ENCODE peak calls at places on chromosomes 13 and 19, in six cellular contexts. L is mammary epithelial cell, X is thoracic aorta, N is IMR-90, Z is left lung, F is adrenal gland. Y is an unnamed sample.

GRCh38 chr13:100508391-100508790 is 80.2 kb downstream of the GGACT start:
- DNase-seq in N (no peak), X (no peak), F (no peak), L (no peak), Z (no peak), Y (no peak)

GRCh38 chr13:110123041-110123809 is 183.7 kb downstream of the COL4A1 start:
- DNase-seq in F (no peak), L (peak; percentile 67), Z (no peak), X (no peak), N (no peak), Y (no peak)

GRCh38 chr13:32791545-32792172 is 205.4 kb downstream of the PDS5B start:
- DNase-seq in Z (no peak), F (no peak), X (no peak), N (peak; percentile 35), L (no peak), Y (no peak)

GRCh38 chr19:17883627-17884413 is 12.1 kb downstream of the SLC5A5 start:
- DNase-seq in N (no peak), F (no peak), L (no peak), Z (no peak), X (no peak), Y (no peak)

GRCh38 chr13:104327217-104327616 is 1261.0 kb upstream of the SLC10A2 start:
- DNase-seq in Z (no peak), F (no peak), N (no peak), X (no peak), L (peak; percentile 15), Y (no peak)

GRCh38 chr13:27283906-27284523 is 13.4 kb downstream of the RASL11A start:
- DNase-seq in X (no peak), Z (no peak), N (no peak), L (no peak), F (peak; percentile 44), Y (no peak)

GRCh38 chr19:19554074-19555023 is 16.3 kb downstream of the CILP2 start:
- DNase-seq in X (no peak), F (no peak), Z (peak; percentile 93), N (peak; percentile 21), L (no peak), Y (no peak)

GRCh38 chr13:51849145-51850101 is 4.4 kb upstream of the TMEM272 start:
- DNase-seq in X (no peak), L (no peak), F (no peak), Z (no peak), N (peak; percentile 30), Y (no peak)

GRCh38 chr19:30799854-30800755 is 427.9 kb downstream of the ZNF536 start:
- DNase-seq in X (no peak), F (peak; percentile 45), L (no peak), N (no peak), Z (no peak), Y (no peak)

GRCh38 chr19:33724723-33725060 is 72.0 kb upstream of the KCTD15 start:
- DNase-seq in L (no peak), F (no peak), X (no peak), Z (no peak), N (no peak), Y (no peak)

GRCh38 chr13:84867246-84867645 is 932.0 kb downstream of the SLITRK6 start:
- DNase-seq in Z (no peak), N (no peak), L (peak; percentile 22), X (no peak), F (no peak), Y (no peak)

GRCh38 chr19:11745871-11746270 is 7.1 kb upstream of the ZNF823 start:
- DNase-seq in N (no peak), Z (no peak), F (no peak), L (no peak), X (no peak), Y (no peak)

GRCh38 chr13:40127925-40128324 is 472.5 kb downstream of the COG6 start:
- DNase-seq in F (no peak), L (no peak), N (no peak), X (no peak), Z (no peak), Y (no peak)

GRCh38 chr19:36420961-36421748 is 2.7 kb upstream of the ZFP82 start:
- DNase-seq in F (peak; percentile 35), Z (peak; percentile 72), N (peak; percentile 27), X (no peak), L (peak; percentile 8), Y (no peak)
- H3K4me3 ChIP-seq in F (no peak overlapping the region), Z (peak overlapping the region; percentile 37), N (peak overlapping the region; percentile 42), X (peak overlapping the region; percentile 74), L (no peak overlapping the region), Y (peak overlapping the region; percentile 38)

DNA sequence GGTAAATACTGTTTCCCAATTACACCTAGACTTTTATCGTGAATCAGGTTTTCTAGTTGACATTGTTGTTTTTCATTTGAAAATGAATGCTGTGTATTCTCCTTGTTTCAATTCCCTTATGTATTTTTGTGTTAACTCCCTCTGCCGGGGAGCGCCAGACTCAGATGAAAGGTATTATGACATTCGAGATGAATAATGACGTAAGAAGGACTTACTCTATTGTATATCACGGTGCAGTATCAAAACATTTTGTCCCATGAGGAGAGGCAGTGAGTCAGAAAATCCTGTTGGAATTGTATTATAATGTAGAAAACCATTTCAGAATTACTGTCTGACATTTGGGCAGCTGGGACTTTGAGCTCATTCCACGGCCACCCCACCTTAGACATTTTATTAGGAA is 61.6 kb downstream of the LRCH1 start:
- DNase-seq in F (no peak), Z (no peak), X (no peak), N (peak; percentile 93), L (no peak), Y (no peak)
- TF ChIP-seq CTCF in F (no peak), Z (no peak), X (no peak), N (peak; percentile 42), L (no peak), Y (no peak)

GRCh38 chr19:4373601-4374441 is 26.5 kb downstream of the SH3GL1 start:
- DNase-seq in L (no peak), X (no peak), F (peak; percentile 59), Z (peak; percentile 80), N (peak; percentile 36), Y (peak; percentile 35)
- H3K36me3 ChIP-seq in L (peaks cover 2% of the 10 kb centered on the region), X (no peaks in the 10 kb centered on the region), F (no peaks in the 10 kb centered on the region), Z (no peaks in the 10 kb centered on the region), N (peaks cover 5% of the 10 kb centered on the region), Y (peaks cover 4% of the 10 kb centered on the region)

DNA sequence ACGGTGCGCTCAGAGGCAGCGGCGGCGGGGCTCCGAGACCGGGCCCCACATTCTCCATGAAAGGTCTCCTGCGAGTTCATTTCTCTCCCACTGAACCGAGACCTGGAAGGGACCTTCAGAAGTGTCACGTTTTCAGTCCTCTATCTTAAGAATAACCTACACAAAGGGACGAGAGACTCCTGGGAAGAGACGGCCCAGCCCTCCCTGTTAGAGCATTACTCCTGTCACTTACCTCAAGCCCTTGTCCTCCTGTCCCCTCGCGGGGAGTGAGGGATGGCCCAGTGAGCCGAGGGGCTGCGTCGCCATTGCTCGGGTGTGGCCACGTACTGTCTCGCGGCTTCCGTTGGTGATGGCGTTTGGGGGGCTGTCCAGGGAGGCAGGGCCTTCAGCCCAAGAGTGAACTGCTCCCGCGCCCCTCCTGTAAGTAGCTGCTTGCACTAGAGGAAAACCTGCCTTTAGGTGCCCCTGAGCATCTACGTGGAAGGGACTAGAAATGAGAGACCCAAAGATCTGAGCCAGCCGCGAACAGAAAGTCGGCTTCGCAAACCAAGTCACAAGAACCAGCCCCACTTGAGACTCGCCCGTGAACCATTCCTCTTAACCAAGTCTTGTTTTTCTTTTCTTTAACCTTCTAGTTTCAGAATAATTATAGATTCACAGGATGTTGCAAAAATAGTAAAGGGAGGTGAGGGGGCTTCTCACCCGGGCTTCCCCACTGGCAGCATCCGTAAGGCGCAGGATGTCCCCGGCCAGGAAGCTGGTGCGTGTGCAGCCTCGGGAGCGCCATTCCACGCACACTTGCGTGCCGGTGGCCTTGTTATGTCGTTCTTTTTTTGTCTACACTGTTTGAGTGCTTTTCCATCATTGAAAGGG is 21.1 kb upstream of the NDUFS7 start:
- DNase-seq in L (no peak), F (no peak), X (no peak), Z (no peak), N (no peak), Y (no peak)
- H3K4me3 ChIP-seq in L (no peak overlapping the region), F (no peak overlapping the region), X (no peak overlapping the region), Z (no peak overlapping the region), N (no peak overlapping the region), Y (no peak overlapping the region)

GRCh38 chr13:23570099-23570926 is at the start of gene TNFRSF19:
- DNase-seq in N (peak; percentile 91), X (no peak), Z (no peak), L (peak; percentile 38), F (peak; percentile 61), Y (peak; percentile 74)

GRCh38 chr13:23572836-23573235 is 2.6 kb downstream of the TNFRSF19 start:
- DNase-seq in Z (no peak), X (no peak), F (no peak), N (no peak), L (no peak), Y (no peak)

GRCh38 chr13:23563085-23563484 is 7.1 kb upstream of the TNFRSF19 start:
- DNase-seq in Z (no peak), X (no peak), L (no peak), N (no peak), F (no peak), Y (no peak)

GRCh38 chr13:23570931-23571330 is 719 bp downstream of the TNFRSF19 start:
- DNase-seq in N (peak; percentile 54), Z (no peak), L (no peak), X (no peak), F (no peak), Y (no peak)

GRCh38 chr13:23567792-23568480 is 2.3 kb upstream of the TNFRSF19 start:
- DNase-seq in F (no peak), L (no peak), X (no peak), Z (no peak), N (no peak), Y (no peak)
- TF ChIP-seq CTCF in F (no peak), L (no peak), X (no peak), Z (no peak), N (peak; percentile 10), Y (no peak)

GRCh38 chr19:1619703-1620102 is 14.4 kb upstream of the UQCR11 start:
- DNase-seq in L (no peak), N (no peak), Z (peak; percentile 63), F (no peak), X (no peak), Y (no peak)
- H3K36me3 ChIP-seq in L (peaks cover 8% of the 10 kb centered on the region), N (peaks cover 63% of the 10 kb centered on the region), Z (no peaks in the 10 kb centered on the region), F (peaks cover 20% of the 10 kb centered on the region), X (peaks cover 32% of the 10 kb centered on the region), Y (peaks cover 34% of the 10 kb centered on the region)

DNA sequence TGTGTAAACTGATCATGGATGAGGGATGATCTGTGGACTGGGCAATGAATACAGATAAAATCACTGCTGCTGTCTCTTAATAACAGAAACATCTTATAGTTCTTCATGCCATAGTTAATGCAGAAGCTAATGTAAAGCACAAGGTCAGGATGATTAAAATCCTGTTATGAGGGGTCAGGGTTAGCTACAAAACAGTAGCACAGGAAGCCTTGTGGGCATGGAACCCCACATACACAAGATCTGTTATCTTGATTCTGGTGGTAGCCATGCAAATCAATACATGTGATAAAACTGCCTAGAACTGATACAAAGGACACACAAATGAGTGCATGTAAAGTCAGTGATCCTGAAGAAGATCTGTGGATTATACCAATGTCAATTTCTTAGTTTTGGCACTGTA is 96.4 kb downstream of the KLF12 start:
- DNase-seq in L (no peak), N (no peak), F (no peak), X (no peak), Z (no peak), Y (no peak)
- H3K4me3 ChIP-seq in L (no peak overlapping the region), N (no peak overlapping the region), F (no peak overlapping the region), X (no peak overlapping the region), Z (no peak overlapping the region), Y (no peak overlapping the region)

DNA sequence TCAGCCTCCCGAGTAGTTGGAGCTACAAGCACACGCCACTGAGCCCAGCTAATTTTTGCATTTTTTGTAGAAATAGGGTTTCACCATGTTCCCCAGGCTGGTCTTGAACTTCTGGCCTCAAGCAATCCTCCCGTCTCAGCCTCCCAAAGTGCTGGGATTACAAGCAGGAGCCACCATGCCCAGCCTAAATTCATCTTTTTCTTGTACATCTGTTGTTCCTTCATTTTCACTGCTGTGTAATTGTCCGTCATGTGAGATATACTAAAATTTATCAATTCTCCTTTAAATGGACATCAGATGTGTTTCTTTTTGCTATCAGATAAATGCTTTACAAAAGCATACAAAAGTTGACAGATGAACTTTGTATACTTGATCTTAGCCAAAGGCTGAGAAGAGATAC is 22.9 kb downstream of the DYRK1B start:
- DNase-seq in L (no peak), N (no peak), Z (no peak), X (no peak), F (no peak), Y (no peak)
- TF ChIP-seq CTCF in L (no peak), N (no peak), Z (no peak), X (no peak), F (no peak), Y (no peak)

Y was measured in BJ.